ENCODE peak calls at places on chromosomes 12 and 14, in six cellular contexts. Y is SJSA1; P is GM03348; G is stimulated activated naive CD8-positive, alpha-beta T cell treated with anti-CD3 and anti-CD28 coated beads, Interleukin-15, Interleukin-2, amounts not matched to agents 100 U/mL and 50 U/mL, for 24 hours; E is AG20443; W is NCI-H1092. V is an unnamed sample.

GRCh38 chr14:102187044-102187443 is 47.3 kb downstream of the WDR20 start:
- DNase-seq in Y (peak), P (peak), G (no peak), E (peak), W (no peak), V (no peak)

GRCh38 chr12:88419794-88420193 is 160.5 kb downstream of the KITLG start:
- DNase-seq in Y (no peak), P (peak), G (no peak), E (peak), W (no peak), V (no peak)

GRCh38 chr12:3138896-3139590 is 61.9 kb downstream of the TSPAN9 start:
- DNase-seq in Y (no peak), P (no peak), G (no peak), E (no peak), W (no peak), V (no peak)

GRCh38 chr12:92144631-92145480 is 790 bp downstream of the BTG1 start:
- DNase-seq in Y (peak), P (peak), G (peak), E (peak), W (peak), V (no peak)

GRCh38 chr12:93226356-93226755 is 151.4 kb upstream of the NUDT4 start:
- DNase-seq in Y (no peak), P (no peak), G (no peak), E (no peak), W (no peak), V (no peak)

GRCh38 chr14:92902726-92903125 is 20.2 kb upstream of the CHGA start:
- DNase-seq in Y (no peak), P (no peak), G (no peak), E (no peak), W (no peak), V (no peak)

GRCh38 chr14:74089251-74090020 is 4.7 kb downstream of the LIN52 start:
- DNase-seq in Y (no peak), P (no peak), G (peak), E (no peak), W (no peak), V (no peak)

GRCh38 chr12:12975322-12976077 is 23.5 kb upstream of the GPRC5D start:
- DNase-seq in Y (peak), P (peak), G (no peak), E (peak), W (no peak), V (peak)

GRCh38 chr14:79586401-79586800 is 624.9 kb downstream of the DIO2 start:
- DNase-seq in Y (no peak), P (no peak), G (no peak), E (no peak), W (no peak), V (no peak)

GRCh38 chr14:31758941-31759340 is 197.7 kb downstream of the NUBPL start:
- DNase-seq in Y (no peak), P (no peak), G (no peak), E (no peak), W (no peak), V (no peak)

GRCh38 chr14:21384494-21384851 is 654 bp upstream of the SUPT16H start:
- DNase-seq in Y (no peak), P (no peak), G (no peak), E (no peak), W (no peak), V (no peak)

GRCh38 chr14:32694795-32695449 is 243.8 kb upstream of the NPAS3 start:
- DNase-seq in Y (no peak), P (no peak), G (no peak), E (no peak), W (no peak), V (no peak)

GRCh38 chr14:74571901-74572828 is 39.9 kb downstream of the LTBP2 start:
- DNase-seq in Y (peak), P (peak), G (no peak), E (peak), W (no peak), V (no peak)

GRCh38 chr12:121858662-121859572 is at the start of gene HPD:
- DNase-seq in Y (peak), P (peak), G (no peak), E (peak), W (no peak), V (no peak)

GRCh38 chr12:95615735-95616134 is 64.5 kb upstream of the USP44 start:
- DNase-seq in Y (no peak), P (no peak), G (no peak), E (no peak), W (no peak), V (no peak)

GRCh38 chr12:65536876-65537661 is 258.6 kb downstream of the MSRB3 start:
- DNase-seq in Y (peak), P (peak), G (no peak), E (peak), W (no peak), V (no peak)

GRCh38 chr14:23070262-23071129 is 13.2 kb upstream of the CDH24 start:
- DNase-seq in Y (peak), P (no peak), G (no peak), E (no peak), W (no peak), V (no peak)

GRCh38 chr12:116571089-116571488 is 11.9 kb downstream of the MAP1LC3B2 start:
- DNase-seq in Y (no peak), P (no peak), G (no peak), E (no peak), W (no peak), V (no peak)

GRCh38 chr12:52063081-52063985 is 6.4 kb upstream of the ATG101 start:
- DNase-seq in Y (no peak), P (no peak), G (no peak), E (no peak), W (no peak), V (no peak)

GRCh38 chr14:96627811-96628775 is 125.9 kb downstream of the PAPOLA start:
- DNase-seq in Y (no peak), P (no peak), G (no peak), E (no peak), W (no peak), V (no peak)

GRCh38 chr14:54653764-54654469 is 87.0 kb downstream of the SAMD4A start:
- DNase-seq in Y (peak), P (peak), G (no peak), E (peak), W (no peak), V (no peak)

GRCh38 chr12:114952573-114953196 is 268.7 kb upstream of the TBX3 start:
- DNase-seq in Y (no peak), P (no peak), G (no peak), E (no peak), W (no peak), V (no peak)

GRCh38 chr12:49870501-49871262 is 27.8 kb upstream of the BCDIN3D start:
- DNase-seq in Y (no peak), P (no peak), G (no peak), E (no peak), W (no peak), V (no peak)

GRCh38 chr12:120399531-120399930 is 30.6 kb upstream of the MSI1 start:
- DNase-seq in Y (no peak), P (no peak), G (peak), E (no peak), W (no peak), V (no peak)

GRCh38 chr12:15719230-15719629 is 70.0 kb downstream of the EPS8 start:
- DNase-seq in Y (no peak), P (no peak), G (no peak), E (no peak), W (no peak), V (no peak)

GRCh38 chr12:1936406-1937320 is 18.2 kb upstream of the CACNA2D4 start:
- DNase-seq in Y (peak), P (peak), G (no peak), E (peak), W (peak), V (no peak)

GRCh38 chr12:131929530-131930456 is 717 bp downstream of the PUS1 start:
- DNase-seq in Y (peak), P (peak), G (peak), E (peak), W (no peak), V (no peak)

GRCh38 chr12:109422251-109422650 is 54.8 kb downstream of the KCTD10 start:
- DNase-seq in Y (no peak), P (no peak), G (no peak), E (no peak), W (no peak), V (no peak)

GRCh38 chr14:53900499-53900898 is 56.1 kb downstream of the BMP4 start:
- DNase-seq in Y (no peak), P (peak), G (no peak), E (peak), W (no peak), V (no peak)

GRCh38 chr14:100155049-100155621 is 4.3 kb downstream of the DEGS2 start:
- DNase-seq in Y (no peak), P (no peak), G (peak), E (no peak), W (no peak), V (no peak)

GRCh38 chr14:56341766-56342418 is 223.7 kb downstream of the PELI2 start:
- DNase-seq in Y (no peak), P (no peak), G (no peak), E (no peak), W (no peak), V (no peak)

GRCh38 chr12:28506271-28506670 is 316.0 kb downstream of the CCDC91 start:
- DNase-seq in Y (no peak), P (peak), G (no peak), E (peak), W (no peak), V (no peak)

V was measured in GM19239.